ENCODE peak calls at places on chromosomes 12 and 14, in seven cellular contexts. Z is tibial nerve, T is MM.1S, A is fibroblast of mammary gland, R is HepG2, F is SK-N-SH, N is Caco-2. Y is an unnamed sample.

GRCh38 chr14:36604757-36605505 is 22.5 kb upstream of the NKX2-8 start:
- DNase-seq in Z (peak; percentile 51), T (peak; percentile 45), A (peak; percentile 76), R (peak; percentile 93), F (peak; percentile 49), N (peak; percentile 80), Y (peak; percentile 41)

GRCh38 chr12:7959278-7960063 is 23.5 kb upstream of the SLC2A3 start:
- DNase-seq in Z (peak; percentile 10), T (peak; percentile 77), A (peak; percentile 16), R (peak; percentile 44), F (no peak), N (peak; percentile 87), Y (no peak)

GRCh38 chr14:83255015-83255726 is 1721.5 kb upstream of the SEL1L start:
- DNase-seq in Z (no peak), T (no peak), A (peak; percentile 1), R (no peak), F (no peak), N (no peak), Y (no peak)

GRCh38 chr12:78559441-78559840 is 305.1 kb upstream of the SYT1 start:
- DNase-seq in Z (no peak), T (no peak), A (no peak), R (no peak), F (no peak), N (no peak), Y (no peak)

GRCh38 chr12:12275874-12276273 is 9.0 kb upstream of the LRP6 start:
- DNase-seq in Z (no peak), T (no peak), A (no peak), R (no peak), F (no peak), N (no peak), Y (no peak)

GRCh38 chr12:124829008-124829707 is 34.5 kb downstream of the SCARB1 start:
- DNase-seq in Z (peak; percentile 28), T (no peak), A (peak; percentile 95), R (peak; percentile 93), F (no peak), N (peak; percentile 86), Y (no peak)

GRCh38 chr12:15719230-15719629 is 70.0 kb downstream of the EPS8 start:
- DNase-seq in Z (no peak), T (no peak), A (peak; percentile 42), R (no peak), F (no peak), N (no peak), Y (no peak)

GRCh38 chr12:111758120-111758561 is 8.6 kb upstream of the ALDH2 start:
- DNase-seq in Z (no peak), T (no peak), A (no peak), R (no peak), F (no peak), N (no peak), Y (peak; percentile 70)

GRCh38 chr12:388012-388411 is 1.1 kb downstream of the KDM5A start:
- DNase-seq in Z (no peak), T (no peak), A (no peak), R (no peak), F (no peak), N (no peak), Y (no peak)

GRCh38 chr14:100341301-100342031 is 18.3 kb downstream of the SLC25A47 start:
- DNase-seq in Z (peak; percentile 39), T (no peak), A (peak; percentile 77), R (no peak), F (peak; percentile 14), N (no peak), Y (no peak)

GRCh38 chr12:22334696-22335290 is at the start of gene ST8SIA1:
- DNase-seq in Z (no peak), T (peak; percentile 40), A (peak; percentile 8), R (peak; percentile 7), F (peak; percentile 73), N (no peak), Y (peak; percentile 50)

GRCh38 chr14:54221971-54222370 is 174.8 kb upstream of the CDKN3 start:
- DNase-seq in Z (no peak), T (no peak), A (no peak), R (no peak), F (no peak), N (no peak), Y (no peak)

GRCh38 chr12:13223176-13223806 is 26.8 kb downstream of the EMP1 start:
- DNase-seq in Z (no peak), T (no peak), A (peak; percentile 94), R (peak; percentile 55), F (no peak), N (peak; percentile 64), Y (no peak)

GRCh38 chr12:93302331-93303229 is 75.1 kb upstream of the NUDT4 start:
- DNase-seq in Z (peak; percentile 61), T (no peak), A (peak; percentile 83), R (no peak), F (no peak), N (no peak), Y (no peak)

GRCh38 chr12:169528-170360 is 44.2 kb downstream of the SLC6A12 start:
- DNase-seq in Z (no peak), T (no peak), A (no peak), R (no peak), F (no peak), N (peak; percentile 37), Y (no peak)

GRCh38 chr14:99040047-99040446 is 231.9 kb downstream of the BCL11B start:
- DNase-seq in Z (no peak), T (no peak), A (no peak), R (no peak), F (no peak), N (no peak), Y (no peak)

GRCh38 chr14:74302160-74302628 is 540 bp downstream of the ABCD4 start:
- DNase-seq in Z (no peak), T (peak; percentile 43), A (peak; percentile 56), R (peak; percentile 58), F (peak; percentile 67), N (no peak), Y (no peak)

GRCh38 chr12:68871899-68872298 is 61.1 kb downstream of the CPM start:
- DNase-seq in Z (no peak), T (no peak), A (peak; percentile 40), R (peak; percentile 23), F (no peak), N (peak; percentile 37), Y (no peak)

GRCh38 chr12:1810201-1810930 is 10.0 kb upstream of the LRTM2 start:
- DNase-seq in Z (no peak), T (no peak), A (peak; percentile 23), R (no peak), F (no peak), N (no peak), Y (no peak)

GRCh38 chr14:31021576-31021949 is 3.9 kb upstream of the AP4S1 start:
- DNase-seq in Z (no peak), T (no peak), A (no peak), R (no peak), F (no peak), N (no peak), Y (no peak)

GRCh38 chr12:64561302-64561651 is 49.0 kb upstream of the RASSF3 start:
- DNase-seq in Z (no peak), T (no peak), A (no peak), R (no peak), F (no peak), N (no peak), Y (no peak)

GRCh38 chr14:59061292-59061691 is 127.2 kb upstream of the DAAM1 start:
- DNase-seq in Z (no peak), T (peak; percentile 11), A (no peak), R (no peak), F (no peak), N (no peak), Y (no peak)
- H3K4me3 ChIP-seq in Z (no peak overlapping the region), T (peak overlapping the region; percentile 20), A (no peak overlapping the region), R (no peak overlapping the region), F (no peak overlapping the region), N (no peak overlapping the region), Y (no peak overlapping the region)

DNA sequence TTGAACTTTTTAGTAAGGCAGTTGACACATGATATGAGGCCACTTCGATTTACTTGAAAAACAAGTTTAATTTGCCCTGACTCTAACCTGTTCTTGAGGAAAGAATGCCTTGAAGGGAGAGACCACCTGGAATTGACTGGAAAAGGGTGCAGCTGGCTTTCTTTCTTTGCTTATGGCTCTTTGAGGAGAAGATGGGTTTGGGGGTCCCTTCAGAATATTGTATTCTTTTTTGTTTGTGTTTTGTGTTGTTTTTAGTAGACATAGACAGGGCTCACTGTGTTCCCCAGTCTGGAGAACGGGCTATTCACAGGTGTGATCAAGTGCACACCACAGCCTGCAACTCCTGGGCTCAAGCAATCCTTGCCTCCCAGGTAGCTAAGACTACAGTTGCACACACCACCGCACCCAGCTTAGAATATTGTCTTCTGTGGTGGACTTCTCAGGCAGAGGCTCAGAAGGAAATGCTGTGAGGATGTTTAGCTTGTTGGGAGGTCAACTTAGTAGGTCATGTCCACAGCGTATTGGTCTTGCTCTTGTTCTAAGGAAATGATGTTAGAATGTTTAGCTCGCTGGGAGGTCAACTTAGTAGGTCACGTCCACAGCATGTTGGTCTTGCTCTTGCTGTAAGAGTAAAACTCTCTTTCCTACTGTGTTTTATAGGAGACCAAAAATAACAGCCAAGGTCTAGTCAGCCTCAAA is 1.5 kb upstream of the NRL start:
- DNase-seq in Z (no peak), T (no peak), A (no peak), R (no peak), F (no peak), N (no peak), Y (no peak)
- H3K4me3 ChIP-seq in Z (peak overlapping the region; percentile 46), T (peak overlapping the region; percentile 87), A (no peak overlapping the region), R (peak overlapping the region; percentile 85), F (peak overlapping the region; percentile 17), N (peak overlapping the region; percentile 74), Y (peak overlapping the region; percentile 80)

DNA sequence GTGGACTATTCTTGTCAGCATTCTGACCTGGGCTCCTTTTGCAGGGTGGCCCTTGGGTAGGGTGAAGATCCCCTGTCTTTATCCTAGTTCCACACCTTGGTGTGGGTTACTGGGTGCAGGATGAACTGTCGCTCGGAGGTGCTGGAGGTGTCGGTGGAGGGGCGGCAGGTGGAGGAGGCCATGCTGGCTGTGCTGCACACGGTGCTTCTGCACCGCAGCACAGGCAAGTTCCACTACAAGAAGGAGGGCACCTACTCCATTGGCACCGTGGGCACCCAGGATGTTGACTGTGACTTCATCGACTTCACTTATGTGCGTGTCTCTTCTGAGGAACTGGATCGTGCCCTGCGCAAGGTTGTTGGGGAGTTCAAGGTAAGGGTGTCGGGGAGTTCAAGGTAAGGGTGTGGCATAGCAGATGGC is 3.8 kb downstream of the ATG101 start:
- DNase-seq in Z (no peak), T (no peak), A (no peak), R (no peak), F (no peak), N (no peak), Y (no peak)
- H3K4me3 ChIP-seq in Z (no peak overlapping the region), T (no peak overlapping the region), A (no peak overlapping the region), R (no peak overlapping the region), F (no peak overlapping the region), N (no peak overlapping the region), Y (no peak overlapping the region)

DNA sequence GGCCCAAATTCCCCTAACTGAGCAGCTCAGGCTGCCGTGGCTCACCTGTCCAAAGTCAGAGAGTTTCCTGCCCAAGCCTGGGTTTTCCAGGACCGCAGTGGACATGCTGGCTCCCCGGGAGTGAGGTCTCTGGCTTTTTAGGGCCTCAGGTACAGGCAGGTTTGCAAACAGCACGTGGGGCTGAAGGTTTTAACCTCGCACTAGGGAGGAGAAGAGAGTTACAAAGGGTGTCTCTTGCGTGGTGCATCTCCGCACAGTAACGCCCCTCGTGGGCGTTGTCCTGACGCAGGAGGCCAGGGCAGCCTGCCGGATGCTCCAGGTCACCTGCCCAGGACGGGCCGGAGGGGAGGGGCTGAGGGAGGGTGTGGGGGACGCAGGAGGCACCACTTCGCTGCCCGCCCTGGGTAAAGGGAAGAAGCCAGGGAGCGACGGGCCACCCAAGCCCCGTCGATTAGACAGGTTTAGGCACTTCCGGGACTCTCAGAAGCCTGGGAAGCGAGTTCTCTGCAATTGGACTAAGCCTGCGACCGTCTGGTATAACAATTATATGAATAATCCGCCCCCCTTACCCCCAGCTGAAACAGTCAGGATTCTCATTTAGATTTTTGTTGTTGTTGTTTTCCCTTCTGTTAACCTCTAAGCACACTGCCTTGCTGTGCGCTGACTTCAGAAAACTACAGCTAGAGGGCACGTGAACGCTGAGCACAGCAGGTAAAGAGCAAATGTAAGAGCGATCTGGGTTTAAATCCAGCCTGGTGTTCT is at the start of gene PAH:
- DNase-seq in Z (no peak), T (no peak), A (no peak), R (peak; percentile 91), F (peak; percentile 14), N (peak; percentile 63), Y (no peak)
- H3K4me3 ChIP-seq in Z (no peak within 1 kb of the TSS), T (peak within 1 kb of the TSS; percentile 34), A (no peak within 1 kb of the TSS), R (peak within 1 kb of the TSS; percentile 74), F (no peak within 1 kb of the TSS), N (peak within 1 kb of the TSS; percentile 44), Y (peak within 1 kb of the TSS; percentile 23)

Y was measured in heart right ventricle.